ENCODE peak calls at places on chromosomes 5 and 9, in five cellular contexts. One of them, this sample, is unnamed.

GRCh38 chr9:20621553-20622329 is 558 bp downstream of the MLLT3 start:
- DNase-seq in globus pallidus: peak; percentile 81
- DNase-seq in LHCN-M2: peak; percentile 74
- DNase-seq in lung: peak; percentile 73
- DNase-seq in neuronal stem cell: peak; percentile 72
- DNase-seq in this sample: peak; percentile 68

GRCh38 chr9:110802416-110803035 is 133.9 kb downstream of the MUSK start:
- DNase-seq in globus pallidus: peak; percentile 24
- DNase-seq in LHCN-M2: no peak
- DNase-seq in lung: no peak
- DNase-seq in neuronal stem cell: no peak
- DNase-seq in this sample: no peak

GRCh38 chr5:177376107-177376506 is 8.1 kb upstream of the SLC34A1 start:
- DNase-seq in globus pallidus: no peak
- DNase-seq in LHCN-M2: no peak
- DNase-seq in lung: no peak
- DNase-seq in neuronal stem cell: no peak
- DNase-seq in this sample: no peak

GRCh38 chr5:149288437-149288836 is 16.8 kb downstream of the AFAP1L1 start:
- DNase-seq in globus pallidus: no peak
- DNase-seq in LHCN-M2: no peak
- DNase-seq in lung: no peak
- DNase-seq in neuronal stem cell: no peak
- DNase-seq in this sample: peak; percentile 26

GRCh38 chr5:143101740-143102386 is 301.6 kb downstream of the NR3C1 start:
- DNase-seq in globus pallidus: no peak
- DNase-seq in LHCN-M2: no peak
- DNase-seq in lung: no peak
- DNase-seq in neuronal stem cell: no peak
- DNase-seq in this sample: no peak

GRCh38 chr9:88476491-88477271 is 58.3 kb upstream of the NXNL2 start:
- DNase-seq in globus pallidus: no peak
- DNase-seq in LHCN-M2: peak; percentile 93
- DNase-seq in lung: no peak
- DNase-seq in neuronal stem cell: no peak
- DNase-seq in this sample: peak; percentile 46

GRCh38 chr5:176652136-176652535 is 4.9 kb downstream of the TSPAN17 start:
- DNase-seq in globus pallidus: no peak
- DNase-seq in LHCN-M2: peak; percentile 11
- DNase-seq in lung: no peak
- DNase-seq in neuronal stem cell: no peak
- DNase-seq in this sample: peak; percentile 46

GRCh38 chr5:82749453-82749852 is 327.7 kb downstream of the TMEM167A start:
- DNase-seq in globus pallidus: peak; percentile 90
- DNase-seq in LHCN-M2: peak; percentile 75
- DNase-seq in lung: no peak
- DNase-seq in neuronal stem cell: no peak
- DNase-seq in this sample: peak; percentile 97

GRCh38 chr5:56479701-56480304 is 246.7 kb upstream of the ANKRD55 start:
- DNase-seq in globus pallidus: no peak
- DNase-seq in LHCN-M2: no peak
- DNase-seq in lung: no peak
- DNase-seq in neuronal stem cell: no peak
- DNase-seq in this sample: no peak

GRCh38 chr9:137085918-137086530 is 761 bp upstream of the MAN1B1 start:
- DNase-seq in globus pallidus: no peak
- DNase-seq in LHCN-M2: peak; percentile 26
- DNase-seq in lung: peak; percentile 45
- DNase-seq in neuronal stem cell: no peak
- DNase-seq in this sample: peak; percentile 64

GRCh38 chr5:181051841-181052525 is 11.9 kb downstream of the BTNL9 start:
- DNase-seq in globus pallidus: no peak
- DNase-seq in LHCN-M2: no peak
- DNase-seq in lung: no peak
- DNase-seq in neuronal stem cell: no peak
- DNase-seq in this sample: no peak

GRCh38 chr5:125274938-125275759 is 528.7 kb upstream of the ZNF608 start:
- DNase-seq in globus pallidus: no peak
- DNase-seq in LHCN-M2: peak; percentile 86
- DNase-seq in lung: no peak
- DNase-seq in neuronal stem cell: no peak
- DNase-seq in this sample: peak; percentile 24

GRCh38 chr5:62714246-62714645 is 135.6 kb downstream of the LRRC70 start:
- DNase-seq in globus pallidus: no peak
- DNase-seq in LHCN-M2: no peak
- DNase-seq in lung: no peak
- DNase-seq in neuronal stem cell: no peak
- DNase-seq in this sample: no peak

GRCh38 chr5:9196403-9197224 is 349.3 kb downstream of the SEMA5A start:
- DNase-seq in globus pallidus: no peak
- DNase-seq in LHCN-M2: peak; percentile 33
- DNase-seq in lung: no peak
- DNase-seq in neuronal stem cell: peak; percentile 95
- DNase-seq in this sample: no peak

GRCh38 chr5:83589786-83590185 is 118.2 kb downstream of the VCAN start:
- DNase-seq in globus pallidus: no peak
- DNase-seq in LHCN-M2: no peak
- DNase-seq in lung: no peak
- DNase-seq in neuronal stem cell: no peak
- DNase-seq in this sample: no peak

GRCh38 chr5:178793156-178793555 is 62.7 kb upstream of the ZNF354A start:
- DNase-seq in globus pallidus: no peak
- DNase-seq in LHCN-M2: no peak
- DNase-seq in lung: no peak
- DNase-seq in neuronal stem cell: no peak
- DNase-seq in this sample: peak; percentile 52

GRCh38 chr5:38715671-38716070 is 130.1 kb upstream of the OSMR start:
- DNase-seq in globus pallidus: peak; percentile 84
- DNase-seq in LHCN-M2: peak; percentile 87
- DNase-seq in lung: no peak
- DNase-seq in neuronal stem cell: peak; percentile 43
- DNase-seq in this sample: peak; percentile 23

GRCh38 chr9:113886003-113886324 is 9.9 kb downstream of the ZNF618 start:
- DNase-seq in globus pallidus: no peak
- DNase-seq in LHCN-M2: peak; percentile 14
- DNase-seq in lung: no peak
- DNase-seq in neuronal stem cell: no peak
- DNase-seq in this sample: no peak

GRCh38 chr9:35691325-35691631 is 1.6 kb upstream of the TPM2 start:
- DNase-seq in globus pallidus: no peak
- DNase-seq in LHCN-M2: no peak
- DNase-seq in lung: no peak
- DNase-seq in neuronal stem cell: no peak
- DNase-seq in this sample: no peak

GRCh38 chr5:72121753-72122445 is 14.6 kb downstream of the MAP1B start:
- DNase-seq in globus pallidus: no peak
- DNase-seq in LHCN-M2: no peak
- DNase-seq in lung: no peak
- DNase-seq in neuronal stem cell: no peak
- DNase-seq in this sample: no peak

GRCh38 chr5:65198777-65199120 is 283.0 kb downstream of the ADAMTS6 start:
- DNase-seq in globus pallidus: no peak
- DNase-seq in LHCN-M2: peak; percentile 99
- DNase-seq in lung: no peak
- DNase-seq in neuronal stem cell: no peak
- DNase-seq in this sample: peak; percentile 51